ENCODE peak calls at places on chromosomes 13 and 19, in seven cellular contexts. One of them, this sample, is unnamed.

GRCh38 chr19:43997631-43998290 is 5.0 kb upstream of the ZNF230 start:
- DNase-seq in uterus: no peak
- DNase-seq in CD4-positive, alpha-beta T cell: no peak
- DNase-seq in cardiac fibroblast: peak
- DNase-seq in Peyer's patch: no peak
- DNase-seq in heart left ventricle: no peak
- DNase-seq in GM10248: no peak
- DNase-seq in this sample: no peak

GRCh38 chr13:75480691-75481175 is 1.2 kb downstream of the TBC1D4 start:
- DNase-seq in Peyer's patch: peak
- DNase-seq in heart left ventricle: peak
- DNase-seq in CD4-positive, alpha-beta T cell: no peak
- DNase-seq in GM10248: peak
- DNase-seq in cardiac fibroblast: peak
- DNase-seq in uterus: peak
- DNase-seq in this sample: no peak

GRCh38 chr19:39679056-39679790 is 23.5 kb downstream of the LGALS16 start:
- DNase-seq in CD4-positive, alpha-beta T cell: no peak
- DNase-seq in cardiac fibroblast: no peak
- DNase-seq in GM10248: peak
- DNase-seq in Peyer's patch: no peak
- DNase-seq in uterus: no peak
- DNase-seq in heart left ventricle: no peak
- DNase-seq in this sample: no peak

GRCh38 chr19:45403272-45403671 is 1.6 kb downstream of the PPP1R13L start:
- DNase-seq in uterus: no peak
- DNase-seq in Peyer's patch: no peak
- DNase-seq in GM10248: no peak
- DNase-seq in CD4-positive, alpha-beta T cell: no peak
- DNase-seq in heart left ventricle: no peak
- DNase-seq in cardiac fibroblast: no peak
- DNase-seq in this sample: no peak

GRCh38 chr19:52070496-52070895 is 21.9 kb upstream of the ZNF432 start:
- DNase-seq in CD4-positive, alpha-beta T cell: no peak
- DNase-seq in heart left ventricle: no peak
- DNase-seq in GM10248: no peak
- DNase-seq in uterus: no peak
- DNase-seq in Peyer's patch: no peak
- DNase-seq in cardiac fibroblast: peak
- DNase-seq in this sample: no peak

GRCh38 chr19:43797118-43797517 is 5.1 kb downstream of the LYPD5 start:
- DNase-seq in CD4-positive, alpha-beta T cell: no peak
- DNase-seq in GM10248: no peak
- DNase-seq in uterus: no peak
- DNase-seq in heart left ventricle: no peak
- DNase-seq in Peyer's patch: no peak
- DNase-seq in cardiac fibroblast: no peak
- DNase-seq in this sample: no peak

GRCh38 chr19:49613374-49613773 is 22.4 kb downstream of the PRR12 start:
- DNase-seq in heart left ventricle: no peak
- DNase-seq in GM10248: no peak
- DNase-seq in Peyer's patch: no peak
- DNase-seq in uterus: no peak
- DNase-seq in cardiac fibroblast: peak
- DNase-seq in CD4-positive, alpha-beta T cell: no peak
- DNase-seq in this sample: no peak

GRCh38 chr13:99074693-99075092 is 96.8 kb upstream of the DOCK9 start:
- DNase-seq in GM10248: no peak
- DNase-seq in Peyer's patch: no peak
- DNase-seq in heart left ventricle: no peak
- DNase-seq in CD4-positive, alpha-beta T cell: no peak
- DNase-seq in uterus: no peak
- DNase-seq in cardiac fibroblast: no peak
- DNase-seq in this sample: no peak

GRCh38 chr19:33298146-33298911 is 4.0 kb downstream of the CEBPA start:
- DNase-seq in uterus: no peak
- DNase-seq in GM10248: no peak
- DNase-seq in Peyer's patch: peak
- DNase-seq in heart left ventricle: peak
- DNase-seq in CD4-positive, alpha-beta T cell: no peak
- DNase-seq in cardiac fibroblast: no peak
- DNase-seq in this sample: no peak

GRCh38 chr13:79407349-79407979 is 1.4 kb upstream of the RBM26 start:
- DNase-seq in cardiac fibroblast: no peak
- DNase-seq in GM10248: no peak
- DNase-seq in CD4-positive, alpha-beta T cell: no peak
- DNase-seq in Peyer's patch: no peak
- DNase-seq in heart left ventricle: no peak
- DNase-seq in uterus: no peak
- DNase-seq in this sample: no peak

GRCh38 chr19:52946322-52947310 is 16.1 kb downstream of the ZNF816 start:
- DNase-seq in CD4-positive, alpha-beta T cell: no peak
- DNase-seq in cardiac fibroblast: peak
- DNase-seq in heart left ventricle: peak
- DNase-seq in uterus: peak
- DNase-seq in Peyer's patch: no peak
- DNase-seq in GM10248: peak
- DNase-seq in this sample: no peak

GRCh38 chr13:27270594-27271520 is at the start of gene RASL11A:
- DNase-seq in GM10248: peak
- DNase-seq in heart left ventricle: peak
- DNase-seq in CD4-positive, alpha-beta T cell: peak
- DNase-seq in cardiac fibroblast: peak
- DNase-seq in Peyer's patch: peak
- DNase-seq in uterus: peak
- DNase-seq in this sample: peak

GRCh38 chr13:33259296-33259695 is 26.3 kb downstream of the STARD13 start:
- DNase-seq in GM10248: no peak
- DNase-seq in uterus: no peak
- DNase-seq in heart left ventricle: no peak
- DNase-seq in Peyer's patch: no peak
- DNase-seq in cardiac fibroblast: no peak
- DNase-seq in CD4-positive, alpha-beta T cell: no peak
- DNase-seq in this sample: no peak

GRCh38 chr13:33256148-33256547 is 29.4 kb downstream of the STARD13 start:
- DNase-seq in cardiac fibroblast: no peak
- DNase-seq in GM10248: no peak
- DNase-seq in CD4-positive, alpha-beta T cell: no peak
- DNase-seq in heart left ventricle: no peak
- DNase-seq in Peyer's patch: no peak
- DNase-seq in uterus: no peak
- DNase-seq in this sample: no peak

GRCh38 chr13:33260168-33261098 is 25.1 kb downstream of the STARD13 start:
- DNase-seq in CD4-positive, alpha-beta T cell: no peak
- DNase-seq in uterus: no peak
- DNase-seq in GM10248: no peak
- DNase-seq in cardiac fibroblast: peak
- DNase-seq in heart left ventricle: no peak
- DNase-seq in Peyer's patch: no peak
- DNase-seq in this sample: no peak

GRCh38 chr13:33257786-33258185 is 27.8 kb downstream of the STARD13 start:
- DNase-seq in cardiac fibroblast: no peak
- DNase-seq in Peyer's patch: no peak
- DNase-seq in CD4-positive, alpha-beta T cell: no peak
- DNase-seq in uterus: no peak
- DNase-seq in GM10248: no peak
- DNase-seq in heart left ventricle: no peak
- DNase-seq in this sample: no peak

DNA sequence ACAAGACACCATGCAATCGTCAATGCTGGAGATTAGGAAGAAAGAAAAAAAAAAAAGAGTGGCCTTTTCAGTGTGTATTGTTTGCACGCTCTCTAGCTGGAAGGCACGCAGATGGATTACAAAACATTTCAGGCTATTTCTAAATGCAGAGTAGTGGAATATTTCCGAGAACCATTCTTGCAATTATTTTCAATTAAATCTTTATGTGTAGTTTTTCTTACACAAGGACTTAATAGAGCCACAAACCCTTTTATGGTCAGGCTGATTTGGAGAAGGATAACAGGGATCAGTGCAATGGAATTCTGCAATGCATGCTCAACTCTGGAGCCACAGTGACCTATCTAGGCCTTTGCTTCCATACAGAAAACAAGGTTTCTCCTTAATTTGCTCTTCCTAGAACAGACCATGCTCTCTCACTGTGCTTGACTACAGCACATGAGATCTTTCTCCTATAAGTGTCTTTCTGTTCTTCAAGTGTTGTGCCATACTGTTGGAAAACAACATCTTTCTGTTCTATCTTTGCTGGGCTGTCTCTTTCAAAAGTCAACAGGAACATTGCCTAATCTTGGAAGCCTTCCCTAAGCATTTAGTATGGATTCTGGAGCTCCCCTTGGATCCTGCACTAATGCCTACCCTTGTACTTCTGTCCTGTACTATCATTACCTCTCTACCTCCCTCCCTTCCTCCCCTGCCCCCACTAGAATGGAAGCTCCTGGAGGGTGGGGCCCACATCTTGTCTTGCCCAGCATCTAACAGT is 26.9 kb downstream of the STARD13 start:
- DNase-seq in Peyer's patch: no peak
- DNase-seq in cardiac fibroblast: peak
- DNase-seq in heart left ventricle: no peak
- DNase-seq in CD4-positive, alpha-beta T cell: no peak
- DNase-seq in GM10248: no peak
- DNase-seq in uterus: no peak
- DNase-seq in this sample: no peak
- TF ChIP-seq CTCF in Peyer's patch: no peak
- TF ChIP-seq CTCF in cardiac fibroblast: no peak
- TF ChIP-seq CTCF in heart left ventricle: no peak
- TF ChIP-seq CTCF in CD4-positive, alpha-beta T cell: no peak
- TF ChIP-seq CTCF in GM10248: no peak
- TF ChIP-seq CTCF in uterus: no peak
- TF ChIP-seq CTCF in this sample: no peak

DNA sequence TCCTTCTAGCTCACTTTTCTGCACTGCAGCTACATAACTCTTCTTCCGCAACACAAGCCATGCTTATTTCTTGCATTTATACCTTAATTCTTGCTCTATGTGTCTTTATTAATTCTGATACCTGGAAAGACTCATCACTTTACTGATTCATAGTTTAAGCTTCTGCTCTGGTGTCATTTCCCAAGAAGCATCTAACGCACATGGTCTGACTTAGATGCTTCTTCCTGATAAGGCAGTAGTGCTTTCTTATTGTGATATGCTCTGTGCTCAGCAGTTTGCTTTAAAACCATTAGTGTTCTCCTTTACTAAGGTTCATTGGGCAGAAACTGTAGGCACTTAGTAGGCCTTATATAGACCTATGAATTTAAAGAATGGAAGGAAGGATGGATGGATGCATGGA is 66.4 kb downstream of the EPSTI1 start:
- DNase-seq in cardiac fibroblast: no peak
- DNase-seq in uterus: no peak
- DNase-seq in GM10248: no peak
- DNase-seq in Peyer's patch: no peak
- DNase-seq in heart left ventricle: no peak
- DNase-seq in CD4-positive, alpha-beta T cell: no peak
- DNase-seq in this sample: no peak
- TF ChIP-seq CTCF in cardiac fibroblast: no peak
- TF ChIP-seq CTCF in uterus: no peak
- TF ChIP-seq CTCF in GM10248: no peak
- TF ChIP-seq CTCF in Peyer's patch: no peak
- TF ChIP-seq CTCF in heart left ventricle: no peak
- TF ChIP-seq CTCF in CD4-positive, alpha-beta T cell: no peak
- TF ChIP-seq CTCF in this sample: no peak

DNA sequence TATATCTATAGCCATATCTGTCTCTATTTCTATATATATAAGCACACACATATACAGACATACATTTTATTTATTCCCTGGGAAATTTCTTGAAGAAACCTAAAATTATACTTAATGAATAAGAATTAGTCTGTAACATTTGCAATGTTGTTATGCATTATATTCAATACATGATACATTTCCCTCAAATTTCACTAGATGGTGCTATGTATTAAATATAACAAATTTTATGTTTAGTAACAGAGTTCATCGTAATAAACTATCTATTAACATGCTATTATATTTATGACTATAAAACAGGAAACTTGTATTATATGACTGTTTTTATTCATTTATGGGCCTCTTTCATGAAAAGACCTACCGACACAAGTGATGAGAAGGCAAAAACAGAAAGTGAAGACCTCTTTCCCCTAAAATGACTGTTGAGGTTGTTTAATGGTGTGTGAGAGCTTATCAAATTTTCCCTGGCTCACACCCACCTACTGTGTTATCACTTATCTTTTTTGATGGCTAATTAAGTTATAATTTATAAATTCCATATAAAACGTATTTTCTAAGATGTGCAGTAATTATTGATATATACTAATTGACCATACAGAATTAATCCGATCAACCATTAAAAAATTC is 881.9 kb downstream of the SLITRK6 start:
- DNase-seq in GM10248: no peak
- DNase-seq in Peyer's patch: no peak
- DNase-seq in cardiac fibroblast: peak
- DNase-seq in heart left ventricle: no peak
- DNase-seq in uterus: no peak
- DNase-seq in CD4-positive, alpha-beta T cell: no peak
- DNase-seq in this sample: no peak
- TF ChIP-seq CTCF in GM10248: peak
- TF ChIP-seq CTCF in Peyer's patch: no peak
- TF ChIP-seq CTCF in cardiac fibroblast: no peak
- TF ChIP-seq CTCF in heart left ventricle: peak
- TF ChIP-seq CTCF in uterus: no peak
- TF ChIP-seq CTCF in CD4-positive, alpha-beta T cell: no peak
- TF ChIP-seq CTCF in this sample: peak

GRCh38 chr19:18683109-18683954 is at the start of gene CRTC1:
- DNase-seq in CD4-positive, alpha-beta T cell: peak
- DNase-seq in heart left ventricle: peak
- DNase-seq in cardiac fibroblast: peak
- DNase-seq in GM10248: peak
- DNase-seq in uterus: peak
- DNase-seq in Peyer's patch: peak
- DNase-seq in this sample: peak
- TF ChIP-seq CTCF in CD4-positive, alpha-beta T cell: no peak
- TF ChIP-seq CTCF in heart left ventricle: peak
- TF ChIP-seq CTCF in cardiac fibroblast: no peak
- TF ChIP-seq CTCF in GM10248: peak
- TF ChIP-seq CTCF in uterus: peak
- TF ChIP-seq CTCF in Peyer's patch: no peak
- TF ChIP-seq CTCF in this sample: peak

GRCh38 chr13:48158915-48159314 is 64.0 kb upstream of the MED4 start:
- DNase-seq in heart left ventricle: no peak
- DNase-seq in CD4-positive, alpha-beta T cell: no peak
- DNase-seq in uterus: no peak
- DNase-seq in Peyer's patch: no peak
- DNase-seq in cardiac fibroblast: no peak
- DNase-seq in GM10248: no peak
- DNase-seq in this sample: no peak

GRCh38 chr13:48161530-48162179 is 66.8 kb upstream of the MED4 start:
- DNase-seq in heart left ventricle: peak
- DNase-seq in uterus: no peak
- DNase-seq in Peyer's patch: no peak
- DNase-seq in cardiac fibroblast: no peak
- DNase-seq in GM10248: no peak
- DNase-seq in CD4-positive, alpha-beta T cell: no peak
- DNase-seq in this sample: no peak

GRCh38 chr13:48159436-48160225 is 64.7 kb upstream of the MED4 start:
- DNase-seq in CD4-positive, alpha-beta T cell: no peak
- DNase-seq in GM10248: no peak
- DNase-seq in Peyer's patch: no peak
- DNase-seq in cardiac fibroblast: peak
- DNase-seq in uterus: no peak
- DNase-seq in heart left ventricle: no peak
- DNase-seq in this sample: no peak

GRCh38 chr13:48162182-48162581 is 67.3 kb upstream of the MED4 start:
- DNase-seq in heart left ventricle: no peak
- DNase-seq in cardiac fibroblast: no peak
- DNase-seq in uterus: no peak
- DNase-seq in Peyer's patch: no peak
- DNase-seq in GM10248: no peak
- DNase-seq in CD4-positive, alpha-beta T cell: no peak
- DNase-seq in this sample: no peak

GRCh38 chr13:48160879-48161278 is 66.0 kb upstream of the MED4 start:
- DNase-seq in uterus: no peak
- DNase-seq in GM10248: no peak
- DNase-seq in heart left ventricle: no peak
- DNase-seq in Peyer's patch: no peak
- DNase-seq in CD4-positive, alpha-beta T cell: no peak
- DNase-seq in cardiac fibroblast: peak
- DNase-seq in this sample: no peak
- TF ChIP-seq CTCF in uterus: no peak
- TF ChIP-seq CTCF in GM10248: no peak
- TF ChIP-seq CTCF in heart left ventricle: no peak
- TF ChIP-seq CTCF in Peyer's patch: no peak
- TF ChIP-seq CTCF in CD4-positive, alpha-beta T cell: no peak
- TF ChIP-seq CTCF in cardiac fibroblast: no peak
- TF ChIP-seq CTCF in this sample: no peak

This sample was measured in osteocyte.